ENCODE peak calls at places on chromosomes 16 and 17, in six cellular contexts. L is NCI-H774; O is T47D; K is fibroblast of villous mesenchyme; Z is effector memory CD8-positive, alpha-beta T cell; X is sciatic nerve. A is an unnamed sample.
A peak's percentile ranks its signal among the peaks of the same experiment; 100 is the strongest.

GRCh38 chr17:43367588-43368242 is 31.1 kb upstream of the ARL4D start:
- DNase-seq in Z (no peak), L (peak; percentile 90), O (peak; percentile 94), K (peak; percentile 96), X (no peak), A (peak; percentile 92)

GRCh38 chr16:4392382-4393242 is 21.0 kb downstream of the VASN start:
- DNase-seq in O (no peak), X (no peak), K (peak; percentile 87), L (no peak), Z (no peak), A (no peak)

GRCh38 chr17:79171152-79171551 is 96.5 kb downstream of the ENGASE start:
- DNase-seq in X (no peak), K (peak; percentile 46), O (no peak), Z (no peak), L (no peak), A (no peak)

GRCh38 chr16:50742521-50743150 is 750 bp downstream of the CYLD start:
- DNase-seq in K (peak; percentile 43), O (peak; percentile 12), L (no peak), X (peak; percentile 66), Z (peak; percentile 59), A (peak; percentile 8)

GRCh38 chr17:66957951-66958579 is 6.4 kb upstream of the CACNG4 start:
- DNase-seq in K (peak; percentile 14), O (peak; percentile 65), L (no peak), Z (no peak), X (no peak), A (no peak)

GRCh38 chr17:37774508-37774907 is 29.6 kb upstream of the HNF1B start:
- DNase-seq in O (no peak), K (no peak), X (no peak), Z (no peak), L (no peak), A (no peak)

GRCh38 chr17:75407655-75408352 is 2.3 kb upstream of the GRB2 start:
- DNase-seq in X (peak; percentile 12), K (no peak), Z (no peak), L (no peak), O (no peak), A (no peak)

GRCh38 chr17:43013296-43013695 is 6.7 kb downstream of the IFI35 start:
- DNase-seq in Z (no peak), X (no peak), K (no peak), O (no peak), L (no peak), A (no peak)

GRCh38 chr17:78226752-78227454 is 4.5 kb upstream of the TMEM235 start:
- DNase-seq in X (no peak), L (peak; percentile 65), Z (no peak), K (no peak), O (peak; percentile 57), A (no peak)

GRCh38 chr17:5526821-5527598 is 40.6 kb downstream of the MIS12 start:
- DNase-seq in Z (no peak), X (peak; percentile 4), K (peak; percentile 97), L (peak; percentile 21), O (no peak), A (peak; percentile 82)

GRCh38 chr16:13680021-13680672 is 239.8 kb upstream of the ERCC4 start:
- DNase-seq in K (no peak), Z (no peak), X (no peak), L (no peak), O (no peak), A (no peak)

GRCh38 chr17:83053021-83053778 is 26.2 kb upstream of the METRNL start:
- DNase-seq in X (peak; percentile 63), Z (no peak), O (no peak), L (no peak), K (no peak), A (no peak)

GRCh38 chr17:31907342-31907975 is 6.0 kb upstream of the UTP6 start:
- DNase-seq in Z (no peak), K (peak; percentile 55), X (peak; percentile 76), L (no peak), O (peak; percentile 47), A (no peak)

GRCh38 chr17:7315570-7316243 is 547 bp upstream of the GPS2 start:
- DNase-seq in O (no peak), K (no peak), Z (no peak), X (no peak), L (no peak), A (no peak)

GRCh38 chr17:29596811-29597210 is 3.9 kb downstream of the ANKRD13B start:
- DNase-seq in O (no peak), X (no peak), K (no peak), Z (no peak), L (no peak), A (no peak)

GRCh38 chr17:69501591-69502468 is 87.3 kb downstream of the MAP2K6 start:
- DNase-seq in L (peak; percentile 73), O (no peak), K (peak; percentile 83), Z (no peak), X (no peak), A (no peak)

GRCh38 chr16:88957887-88958577 is 19.0 kb downstream of the CBFA2T3 start:
- DNase-seq in O (no peak), K (no peak), X (no peak), L (no peak), Z (no peak), A (no peak)

GRCh38 chr17:45228985-45229517 is 7.4 kb downstream of the FMNL1 start:
- DNase-seq in X (peak; percentile 87), L (no peak), O (no peak), K (peak; percentile 98), Z (peak; percentile 83), A (no peak)

GRCh38 chr17:73189417-73190099 is 3.3 kb upstream of the COG1 start:
- DNase-seq in O (peak; percentile 93), K (peak; percentile 72), X (no peak), L (no peak), Z (no peak), A (no peak)

GRCh38 chr16:138049-138417 is 440 bp downstream of the NPRL3 start:
- DNase-seq in O (no peak), K (peak; percentile 14), Z (peak; percentile 17), L (no peak), X (peak; percentile 63), A (no peak)

GRCh38 chr17:3007651-3008121 is 55.7 kb downstream of the OR1D5 start:
- DNase-seq in Z (no peak), K (no peak), X (no peak), L (no peak), O (no peak), A (no peak)